ENCODE peak calls at places on chromosomes 3 and 15, in four cellular contexts. I is PC-3, B is AG04450, Z is psoas muscle. G is an unnamed sample.

GRCh38 chr15:75597667-75598341 is 18.7 kb upstream of the PTPN9 start:
- DNase-seq in B (no peak), Z (no peak), I (no peak), G (no peak)

GRCh38 chr3:49519916-49520385 is 34.3 kb upstream of the BSN start:
- DNase-seq in I (no peak), Z (no peak), B (no peak), G (peak; percentile 84)

GRCh38 chr3:197394464-197395321 is 96.3 kb upstream of the DLG1 start:
- DNase-seq in I (peak; percentile 98), B (peak; percentile 97), Z (peak; percentile 45), G (no peak)

GRCh38 chr3:54138937-54139547 is 16.7 kb downstream of the CACNA2D3 start:
- DNase-seq in Z (no peak), B (no peak), I (no peak), G (no peak)

GRCh38 chr3:135706758-135707375 is 258.7 kb upstream of the PPP2R3A start:
- DNase-seq in Z (no peak), B (no peak), I (no peak), G (no peak)

GRCh38 chr3:25428003-25428861 is at the start of gene RARB:
- DNase-seq in I (no peak), B (peak; percentile 41), Z (peak; percentile 53), G (peak; percentile 67)

GRCh38 chr3:188286087-188286513 is 132.1 kb downstream of the LPP start:
- DNase-seq in I (peak; percentile 93), Z (peak; percentile 63), B (peak; percentile 95), G (no peak)

GRCh38 chr3:105362021-105362665 is 4.6 kb upstream of the ALCAM start:
- DNase-seq in Z (no peak), B (no peak), I (peak; percentile 82), G (no peak)

GRCh38 chr3:178950676-178951075 is 120.9 kb downstream of the ZMAT3 start:
- DNase-seq in B (no peak), I (peak; percentile 93), Z (no peak), G (no peak)

GRCh38 chr3:9944271-9944670 is 7.9 kb downstream of the PRRT3 start:
- DNase-seq in Z (no peak), I (no peak), B (no peak), G (no peak)

GRCh38 chr15:72472907-72473669 is 1.0 kb upstream of the ARIH1 start:
- DNase-seq in B (no peak), Z (no peak), I (no peak), G (no peak)

GRCh38 chr3:126418256-126418530 is 23.5 kb downstream of the CFAP100 start:
- DNase-seq in B (no peak), I (no peak), Z (no peak), G (no peak)

GRCh38 chr3:184366619-184367321 is 5.3 kb downstream of the POLR2H start:
- DNase-seq in Z (no peak), I (peak; percentile 10), B (no peak), G (no peak)

GRCh38 chr3:11618897-11619296 is 24.8 kb downstream of the VGLL4 start:
- DNase-seq in B (no peak), I (no peak), Z (no peak), G (no peak)

GRCh38 chr3:88149146-88149515 is 628 bp upstream of the C3orf38 start:
- DNase-seq in B (no peak), I (no peak), Z (no peak), G (no peak)

GRCh38 chr3:77188210-77188609 is 148.3 kb downstream of the ROBO2 start:
- DNase-seq in Z (no peak), B (no peak), I (no peak), G (no peak)

GRCh38 chr3:190122198-190122771 is 1.6 kb upstream of the P3H2 start:
- DNase-seq in B (no peak), Z (no peak), I (no peak), G (no peak)

GRCh38 chr3:158492685-158493084 is 78.3 kb upstream of the MLF1 start:
- DNase-seq in Z (no peak), I (no peak), B (no peak), G (no peak)

GRCh38 chr3:177057768-177058167 is 139.5 kb downstream of the TBL1XR1 start:
- DNase-seq in Z (no peak), B (no peak), I (no peak), G (no peak)

GRCh38 chr3:197736010-197736490 is 654 bp downstream of the RUBCN start:
- DNase-seq in I (no peak), Z (peak; percentile 18), B (no peak), G (no peak)

GRCh38 chr3:158709666-158710083 is 22.6 kb downstream of the RARRES1 start:
- DNase-seq in B (peak; percentile 86), I (peak; percentile 85), Z (no peak), G (no peak)

GRCh38 chr3:112640333-112640863 is 545 bp downstream of the CCDC80 start:
- DNase-seq in Z (no peak), I (peak; percentile 71), B (peak; percentile 68), G (no peak)
- H3K27ac ChIP-seq in Z (peak overlapping the region; percentile 38), I (peak overlapping the region; percentile 66), B (peak overlapping the region; percentile 98), G (no peak overlapping the region)

GRCh38 chr3:111932962-111933361 is 45.9 kb upstream of the ABHD10 start:
- DNase-seq in I (no peak), B (no peak), Z (no peak), G (no peak)
- H3K27ac ChIP-seq in I (no peak overlapping the region), B (no peak overlapping the region), Z (no peak overlapping the region), G (no peak overlapping the region)

DNA sequence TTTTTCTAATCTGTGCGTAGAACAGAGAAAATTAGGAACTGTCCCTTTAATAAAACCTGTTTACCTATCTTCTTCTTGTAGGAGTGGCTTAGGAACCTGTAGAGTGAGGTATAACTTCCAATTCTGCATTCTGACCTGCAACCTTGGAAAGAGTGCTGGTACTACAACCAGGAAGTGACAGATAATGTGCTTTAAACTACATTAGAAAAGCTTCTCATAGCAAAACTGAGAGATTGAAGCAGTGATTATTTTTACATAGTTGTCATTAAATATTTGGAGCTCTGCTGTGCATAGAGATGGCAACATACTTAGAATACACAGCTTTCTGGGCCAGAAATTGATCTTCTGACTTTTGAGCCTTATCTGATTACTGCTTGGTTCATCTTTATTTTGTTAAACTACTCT is 50.4 kb upstream of the ZDHHC23 start:
- DNase-seq in B (no peak), Z (no peak), I (peak; percentile 74), G (no peak)
- H3K27ac ChIP-seq in B (no peak overlapping the region), Z (no peak overlapping the region), I (peak overlapping the region; percentile 4), G (peak overlapping the region; percentile 72)

DNA sequence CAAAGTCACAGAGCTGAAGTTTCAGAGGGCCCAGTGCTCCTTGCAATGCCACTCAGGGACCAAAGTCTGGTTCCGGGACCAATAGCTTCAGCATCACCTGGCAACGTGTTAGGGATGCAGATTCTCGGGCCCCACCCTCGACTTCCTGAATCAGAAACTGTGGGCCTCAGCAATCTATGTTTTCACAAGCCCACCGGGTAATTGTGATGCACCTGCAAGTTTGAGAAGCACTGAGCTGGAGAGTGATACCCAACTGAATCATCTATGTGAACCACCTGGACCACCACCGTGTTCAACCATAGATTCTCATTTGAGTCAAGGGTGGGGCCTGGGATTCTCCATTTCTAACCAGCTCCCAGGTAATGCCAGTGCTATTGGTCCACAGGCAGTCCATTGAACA is 55.7 kb downstream of the CORO2B start:
- DNase-seq in B (no peak), I (no peak), Z (no peak), G (no peak)
- H3K27ac ChIP-seq in B (no peak overlapping the region), I (no peak overlapping the region), Z (no peak overlapping the region), G (no peak overlapping the region)

DNA sequence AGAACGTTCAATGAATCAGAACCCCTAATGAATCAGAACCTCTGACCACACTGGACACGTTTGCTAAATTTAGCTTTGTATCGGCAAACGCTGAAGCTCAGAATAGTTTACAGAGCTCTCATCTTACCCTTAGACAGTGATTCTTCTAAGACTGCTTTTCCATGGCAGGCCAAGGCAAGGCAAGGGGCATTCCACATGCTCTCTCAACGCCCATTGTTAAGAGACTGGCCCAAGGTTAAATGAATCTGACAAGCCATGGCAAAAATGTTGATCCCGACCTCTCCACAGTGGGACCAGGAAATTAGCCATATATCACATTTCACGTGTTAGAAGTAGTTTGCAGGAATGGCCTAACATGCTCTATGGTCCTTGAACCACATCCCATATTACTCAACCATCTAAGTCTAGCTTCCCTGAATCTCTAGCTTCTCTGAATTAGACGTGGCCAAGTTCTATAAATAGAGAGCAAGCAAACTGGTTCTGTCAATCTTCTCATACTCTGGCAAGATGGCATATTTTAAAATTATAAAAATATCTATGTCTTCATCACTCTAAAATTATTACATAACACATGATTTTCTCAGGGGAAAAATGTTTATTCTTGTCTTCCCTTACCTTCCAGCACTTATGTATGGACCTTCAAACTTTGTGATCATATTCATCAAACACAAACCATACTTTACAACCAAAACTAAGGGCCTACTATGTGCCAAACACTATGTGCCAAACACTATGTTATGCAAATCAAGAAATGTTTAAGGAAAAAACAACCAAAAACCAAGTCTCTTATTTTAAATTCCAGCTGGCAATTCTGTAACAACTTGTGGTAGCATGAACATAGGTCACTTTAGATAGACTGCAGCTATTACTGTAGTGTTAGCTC is 54.3 kb downstream of the AAGAB start:
- DNase-seq in I (no peak), B (no peak), Z (no peak), G (no peak)
- H3K27ac ChIP-seq in I (no peak overlapping the region), B (no peak overlapping the region), Z (peak overlapping the region; percentile 90), G (no peak overlapping the region)